ENCODE peak calls at places on chromosomes 7 and 10, in five cellular contexts. C is hepatocyte, O is HCT116, Z is HepG2, J is IMR-90. W is an unnamed sample.

GRCh38 chr10:114943000-114943399 is 5.0 kb downstream of the TRUB1 start:
- DNase-seq in C (no peak), O (no peak), Z (no peak), J (no peak), W (no peak)

GRCh38 chr10:132591166-132591971 is 53.8 kb downstream of the INPP5A start:
- DNase-seq in O (no peak), J (peak; percentile 66), Z (peak; percentile 87), C (peak; percentile 75), W (no peak)

GRCh38 chr10:124537891-124538290 is 76.3 kb downstream of the LHPP start:
- DNase-seq in O (no peak), Z (no peak), J (no peak), C (no peak), W (no peak)

GRCh38 chr10:77479586-77479985 is 158.0 kb downstream of the KCNMA1 start:
- DNase-seq in C (no peak), J (no peak), Z (no peak), O (no peak), W (no peak)

GRCh38 chr7:46932656-46933424 is 649.1 kb downstream of the TNS3 start:
- DNase-seq in J (peak; percentile 96), C (peak; percentile 55), O (no peak), Z (no peak), W (no peak)

GRCh38 chr10:125995726-125996304 is 99.5 kb downstream of the FANK1 start:
- DNase-seq in Z (no peak), O (no peak), C (no peak), J (no peak), W (no peak)

GRCh38 chr10:35219906-35220890 is 93.6 kb downstream of the CREM start:
- DNase-seq in C (peak; percentile 20), J (no peak), Z (peak; percentile 52), O (no peak), W (no peak)

GRCh38 chr10:111275091-111275490 is 198.3 kb downstream of the ADRA2A start:
- DNase-seq in J (no peak), Z (no peak), O (no peak), C (no peak), W (no peak)

GRCh38 chr10:117663750-117664149 is 121.2 kb downstream of the EMX2 start:
- DNase-seq in O (peak; percentile 33), Z (peak; percentile 6), C (peak; percentile 81), J (peak; percentile 28), W (no peak)

GRCh38 chr7:116861717-116862116 is 670 bp upstream of the CAPZA2 start:
- DNase-seq in Z (no peak), O (no peak), J (no peak), C (no peak), W (no peak)

GRCh38 chr10:69640196-69640980 is 10.3 kb downstream of the FAM241B start:
- DNase-seq in J (no peak), C (no peak), Z (no peak), O (no peak), W (no peak)

GRCh38 chr7:80781561-80781979 is 137.3 kb downstream of the SEMA3C start:
- DNase-seq in O (peak; percentile 50), J (peak; percentile 71), C (peak; percentile 45), Z (no peak), W (no peak)

GRCh38 chr10:75294866-75295692 is 59.3 kb upstream of the COMTD1 start:
- DNase-seq in C (peak; percentile 91), O (peak; percentile 64), Z (peak; percentile 87), J (peak; percentile 93), W (no peak)

GRCh38 chr10:35691522-35692236 is 49.6 kb upstream of the FZD8 start:
- DNase-seq in C (no peak), J (no peak), O (no peak), Z (no peak), W (no peak)

GRCh38 chr10:52226448-52226847 is 87.6 kb upstream of the DKK1 start:
- DNase-seq in O (no peak), C (no peak), Z (no peak), J (peak; percentile 79), W (no peak)

GRCh38 chr10:92087750-92088395 is 164.3 kb downstream of the BTAF1 start:
- DNase-seq in J (peak; percentile 82), C (peak; percentile 84), O (peak; percentile 78), Z (peak; percentile 90), W (peak; percentile 86)

GRCh38 chr10:73076361-73077183 is 20.1 kb downstream of the P4HA1 start:
- DNase-seq in O (no peak), Z (no peak), J (peak; percentile 85), C (peak; percentile 37), W (peak; percentile 27)

GRCh38 chr7:131288446-131288845 is 39.2 kb upstream of the MKLN1 start:
- DNase-seq in O (no peak), Z (no peak), C (no peak), J (no peak), W (no peak)

GRCh38 chr7:131284702-131285419 is 42.8 kb upstream of the MKLN1 start:
- DNase-seq in O (no peak), C (peak; percentile 17), J (no peak), Z (no peak), W (no peak)

GRCh38 chr7:131281649-131282048 is 46.0 kb upstream of the MKLN1 start:
- DNase-seq in O (no peak), J (no peak), Z (no peak), C (no peak), W (no peak)

GRCh38 chr7:131289051-131289450 is 38.6 kb upstream of the MKLN1 start:
- DNase-seq in Z (no peak), C (no peak), O (no peak), J (no peak), W (no peak)

DNA sequence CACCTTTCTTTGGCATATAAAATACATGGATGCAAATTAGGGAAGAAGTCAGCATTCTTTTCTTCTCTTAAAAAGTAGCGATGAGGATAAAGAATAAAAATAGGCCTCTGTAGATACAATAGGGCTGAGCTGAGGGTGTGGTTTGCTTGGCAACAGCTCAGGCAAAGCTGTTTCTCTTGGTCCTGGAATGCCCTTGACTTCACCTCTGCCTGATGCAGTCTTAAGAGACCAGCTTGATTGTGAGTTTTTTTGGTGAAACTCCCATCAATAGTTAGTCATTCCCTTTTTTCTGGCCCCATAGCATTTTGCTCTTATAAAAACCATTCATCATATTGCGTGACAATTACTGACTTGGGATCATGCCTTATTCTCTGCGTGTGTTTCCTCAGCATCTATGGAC is 42.1 kb upstream of the MKLN1 start:
- DNase-seq in O (no peak), Z (no peak), J (no peak), C (no peak), W (no peak)
- H3K27ac ChIP-seq in O (no peak overlapping the region), Z (no peak overlapping the region), J (no peak overlapping the region), C (no peak overlapping the region), W (no peak overlapping the region)

GRCh38 chr10:71621783-71622526 is 97.6 kb downstream of the C10orf105 start:
- DNase-seq in J (peak; percentile 36), Z (peak; percentile 27), C (peak; percentile 73), O (peak; percentile 27), W (peak; percentile 77)

GRCh38 chr10:71621263-71621751 is 98.3 kb downstream of the C10orf105 start:
- DNase-seq in O (no peak), J (no peak), Z (no peak), C (no peak), W (peak; percentile 35)

GRCh38 chr10:71623986-71624291 is 95.6 kb downstream of the C10orf105 start:
- DNase-seq in Z (no peak), O (no peak), J (no peak), C (no peak), W (no peak)

GRCh38 chr10:71623098-71623985 is 96.2 kb downstream of the C10orf105 start:
- DNase-seq in O (no peak), C (peak; percentile 71), J (peak; percentile 24), Z (no peak), W (peak; percentile 75)

GRCh38 chr10:71622656-71623055 is 96.9 kb downstream of the C10orf105 start:
- DNase-seq in Z (no peak), O (no peak), C (no peak), J (no peak), W (no peak)
- H2AFZ ChIP-seq in Z (no peak overlapping the region), O (peak overlapping the region; percentile 90), C (no peak overlapping the region), J (peak overlapping the region; percentile 8), W (peak overlapping the region; percentile 89)

GRCh38 chr10:26251925-26252324 is 35.4 kb downstream of the GAD2 start:
- DNase-seq in O (no peak), J (no peak), C (no peak), Z (no peak), W (no peak)

GRCh38 chr10:26259341-26259740 is 42.8 kb downstream of the GAD2 start:
- DNase-seq in C (no peak), O (no peak), Z (no peak), J (no peak), W (no peak)

GRCh38 chr10:26249681-26250080 is 33.1 kb downstream of the GAD2 start:
- DNase-seq in O (no peak), J (no peak), Z (no peak), C (no peak), W (no peak)

GRCh38 chr10:26254616-26255015 is 38.0 kb downstream of the GAD2 start:
- DNase-seq in J (no peak), C (no peak), O (no peak), Z (no peak), W (no peak)
- H3K4me3 ChIP-seq in J (no peak overlapping the region), C (no peak overlapping the region), O (no peak overlapping the region), Z (no peak overlapping the region), W (no peak overlapping the region)

DNA sequence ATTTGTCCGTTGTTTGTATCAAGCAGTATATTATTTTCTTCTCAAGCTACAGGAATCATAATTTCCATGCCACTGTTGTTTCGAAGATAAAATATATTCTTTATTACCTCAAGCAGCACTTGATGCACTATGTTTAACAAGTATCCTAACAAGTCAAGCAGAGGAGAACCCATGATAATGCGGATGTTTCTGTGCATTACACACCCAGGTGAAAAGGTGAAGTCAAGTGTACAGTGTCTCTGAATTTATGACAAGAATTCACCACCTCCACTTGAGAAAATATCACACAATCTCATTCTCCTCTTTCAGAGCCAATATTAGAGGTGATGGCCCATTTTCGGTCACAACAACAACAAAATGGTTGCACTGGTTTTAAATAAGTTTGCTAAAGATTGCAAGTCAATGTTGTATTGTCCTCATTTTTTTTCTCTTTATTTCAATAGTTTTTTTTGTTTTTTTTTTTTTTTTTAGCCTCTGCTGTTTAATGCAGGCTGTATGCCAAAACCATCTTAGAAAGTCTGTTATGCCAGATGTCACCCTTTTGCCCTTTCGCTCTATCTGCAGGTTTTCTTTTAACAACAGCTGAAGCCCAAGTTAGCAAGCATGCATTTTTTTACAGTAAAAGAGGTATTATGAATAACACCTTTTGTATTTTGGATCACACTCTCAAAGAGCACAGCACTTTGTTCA is 568.7 kb upstream of the LRRN3 start:
- DNase-seq in J (peak; percentile 18), O (no peak), Z (peak; percentile 4), C (no peak), W (no peak)
- H3K27ac ChIP-seq in J (no peak overlapping the region), O (no peak overlapping the region), Z (peak overlapping the region; percentile 84), C (peak overlapping the region; percentile 70), W (no peak overlapping the region)

GRCh38 chr10:128641998-128642397 is 515.8 kb upstream of the MKI67 start:
- DNase-seq in J (no peak), O (no peak), C (no peak), Z (no peak), W (no peak)
- H2AFZ ChIP-seq in J (no peak overlapping the region), O (no peak overlapping the region), C (no peak overlapping the region), Z (no peak overlapping the region), W (no peak overlapping the region)

W was measured in OCI-LY7.